ENCODE peak calls at places on chromosomes 3 and 15, in seven cellular contexts. One of them, this sample, is unnamed.

GRCh38 chr3:377158-377561 is 180.6 kb downstream of the CHL1 start:
- DNase-seq in mesenchymal stem cell: peak; percentile 25
- DNase-seq in IMR-90: peak; percentile 63
- DNase-seq in trophoblast cell: peak; percentile 31
- DNase-seq in mesendoderm: peak; percentile 74
- DNase-seq in neuronal stem cell: peak; percentile 15
- DNase-seq in H1: no peak
- DNase-seq in this sample: no peak

GRCh38 chr15:79967331-79968182 is 3.4 kb downstream of the BCL2A1 start:
- DNase-seq in trophoblast cell: no peak
- DNase-seq in H1: no peak
- DNase-seq in neuronal stem cell: no peak
- DNase-seq in mesenchymal stem cell: no peak
- DNase-seq in IMR-90: no peak
- DNase-seq in mesendoderm: no peak
- DNase-seq in this sample: no peak

GRCh38 chr15:66515901-66516322 is 10.8 kb downstream of the ZWILCH start:
- DNase-seq in trophoblast cell: no peak
- DNase-seq in H1: no peak
- DNase-seq in mesendoderm: peak; percentile 67
- DNase-seq in mesenchymal stem cell: no peak
- DNase-seq in neuronal stem cell: no peak
- DNase-seq in IMR-90: no peak
- DNase-seq in this sample: no peak

GRCh38 chr3:21484323-21485154 is 266.5 kb downstream of the ZNF385D start:
- DNase-seq in H1: peak; percentile 25
- DNase-seq in trophoblast cell: peak; percentile 59
- DNase-seq in mesendoderm: peak; percentile 95
- DNase-seq in IMR-90: peak; percentile 62
- DNase-seq in neuronal stem cell: peak; percentile 55
- DNase-seq in mesenchymal stem cell: peak; percentile 29
- DNase-seq in this sample: peak; percentile 79

GRCh38 chr15:46441294-46442062 is 806.6 kb downstream of the SQOR start:
- DNase-seq in mesendoderm: no peak
- DNase-seq in H1: no peak
- DNase-seq in IMR-90: no peak
- DNase-seq in mesenchymal stem cell: peak; percentile 83
- DNase-seq in trophoblast cell: peak; percentile 6
- DNase-seq in neuronal stem cell: no peak
- DNase-seq in this sample: no peak

GRCh38 chr3:112984485-112984884 is 6.3 kb upstream of the GTPBP8 start:
- DNase-seq in mesenchymal stem cell: peak; percentile 49
- DNase-seq in IMR-90: peak; percentile 12
- DNase-seq in mesendoderm: no peak
- DNase-seq in H1: no peak
- DNase-seq in neuronal stem cell: no peak
- DNase-seq in trophoblast cell: no peak
- DNase-seq in this sample: no peak

GRCh38 chr3:193872265-193872753 is 263.6 kb upstream of the HES1 start:
- DNase-seq in H1: no peak
- DNase-seq in IMR-90: peak; percentile 98
- DNase-seq in neuronal stem cell: no peak
- DNase-seq in trophoblast cell: peak; percentile 94
- DNase-seq in mesenchymal stem cell: peak; percentile 81
- DNase-seq in mesendoderm: peak; percentile 60
- DNase-seq in this sample: no peak

GRCh38 chr3:98563661-98564281 is 29.6 kb downstream of the CPOX start:
- DNase-seq in neuronal stem cell: no peak
- DNase-seq in mesenchymal stem cell: peak; percentile 88
- DNase-seq in trophoblast cell: no peak
- DNase-seq in mesendoderm: no peak
- DNase-seq in IMR-90: peak; percentile 61
- DNase-seq in H1: no peak
- DNase-seq in this sample: no peak

GRCh38 chr3:174931473-174931872 is 72.3 kb downstream of the NAALADL2 start:
- DNase-seq in mesendoderm: no peak
- DNase-seq in mesenchymal stem cell: no peak
- DNase-seq in trophoblast cell: peak; percentile 10
- DNase-seq in neuronal stem cell: no peak
- DNase-seq in IMR-90: peak; percentile 40
- DNase-seq in H1: no peak
- DNase-seq in this sample: no peak

GRCh38 chr3:193829781-193830180 is 236.8 kb downstream of the OPA1 start:
- DNase-seq in IMR-90: peak; percentile 16
- DNase-seq in neuronal stem cell: no peak
- DNase-seq in H1: no peak
- DNase-seq in mesenchymal stem cell: peak; percentile 90
- DNase-seq in mesendoderm: peak; percentile 52
- DNase-seq in trophoblast cell: peak; percentile 87
- DNase-seq in this sample: no peak

GRCh38 chr3:128355549-128355930 is 111.2 kb downstream of the DNAJB8 start:
- DNase-seq in trophoblast cell: no peak
- DNase-seq in mesenchymal stem cell: no peak
- DNase-seq in IMR-90: no peak
- DNase-seq in mesendoderm: no peak
- DNase-seq in H1: no peak
- DNase-seq in neuronal stem cell: no peak
- DNase-seq in this sample: no peak

GRCh38 chr15:80870893-80871292 is 91.7 kb downstream of the CEMIP start:
- DNase-seq in IMR-90: no peak
- DNase-seq in H1: no peak
- DNase-seq in neuronal stem cell: no peak
- DNase-seq in mesendoderm: no peak
- DNase-seq in mesenchymal stem cell: peak; percentile 24
- DNase-seq in trophoblast cell: no peak
- DNase-seq in this sample: no peak

GRCh38 chr3:190120161-190121060 is at the start of gene P3H2:
- DNase-seq in IMR-90: peak; percentile 93
- DNase-seq in trophoblast cell: peak; percentile 88
- DNase-seq in mesendoderm: peak; percentile 96
- DNase-seq in H1: peak; percentile 84
- DNase-seq in mesenchymal stem cell: peak; percentile 95
- DNase-seq in neuronal stem cell: peak; percentile 80
- DNase-seq in this sample: peak; percentile 89

GRCh38 chr3:194986208-194987043 is 284.5 kb downstream of the XXYLT1 start:
- DNase-seq in H1: no peak
- DNase-seq in neuronal stem cell: no peak
- DNase-seq in IMR-90: no peak
- DNase-seq in mesendoderm: no peak
- DNase-seq in mesenchymal stem cell: no peak
- DNase-seq in trophoblast cell: peak; percentile 47
- DNase-seq in this sample: no peak

GRCh38 chr15:96560246-96560895 is 229.9 kb downstream of the NR2F2 start:
- DNase-seq in trophoblast cell: peak; percentile 49
- DNase-seq in mesenchymal stem cell: no peak
- DNase-seq in IMR-90: no peak
- DNase-seq in H1: no peak
- DNase-seq in mesendoderm: no peak
- DNase-seq in neuronal stem cell: no peak
- DNase-seq in this sample: no peak

GRCh38 chr3:160941885-160942494 is 163.2 kb downstream of the B3GALNT1 start:
- DNase-seq in H1: no peak
- DNase-seq in mesenchymal stem cell: peak; percentile 79
- DNase-seq in trophoblast cell: peak; percentile 66
- DNase-seq in IMR-90: peak; percentile 61
- DNase-seq in neuronal stem cell: peak; percentile 41
- DNase-seq in mesendoderm: peak; percentile 66
- DNase-seq in this sample: peak; percentile 41

GRCh38 chr3:141230293-141230692 is 1.3 kb upstream of the PXYLP1 start:
- DNase-seq in neuronal stem cell: no peak
- DNase-seq in IMR-90: no peak
- DNase-seq in trophoblast cell: no peak
- DNase-seq in mesendoderm: no peak
- DNase-seq in mesenchymal stem cell: no peak
- DNase-seq in H1: no peak
- DNase-seq in this sample: no peak

GRCh38 chr3:117358717-117359314 is 649.2 kb downstream of the TUSC7 start:
- DNase-seq in trophoblast cell: no peak
- DNase-seq in IMR-90: no peak
- DNase-seq in mesendoderm: no peak
- DNase-seq in H1: no peak
- DNase-seq in mesenchymal stem cell: no peak
- DNase-seq in neuronal stem cell: no peak
- DNase-seq in this sample: no peak

GRCh38 chr3:147008886-147009285 is 397.5 kb downstream of the ZIC4 start:
- DNase-seq in trophoblast cell: no peak
- DNase-seq in neuronal stem cell: no peak
- DNase-seq in mesenchymal stem cell: no peak
- DNase-seq in mesendoderm: no peak
- DNase-seq in H1: no peak
- DNase-seq in IMR-90: no peak
- DNase-seq in this sample: no peak

GRCh38 chr3:143118630-143119008 is 952 bp upstream of the CHST2 start:
- DNase-seq in IMR-90: no peak
- DNase-seq in trophoblast cell: no peak
- DNase-seq in neuronal stem cell: no peak
- DNase-seq in H1: no peak
- DNase-seq in mesendoderm: no peak
- DNase-seq in mesenchymal stem cell: no peak
- DNase-seq in this sample: no peak

GRCh38 chr3:103862415-103862814 is 1427.6 kb downstream of the ZPLD1 start:
- DNase-seq in neuronal stem cell: no peak
- DNase-seq in trophoblast cell: no peak
- DNase-seq in H1: no peak
- DNase-seq in IMR-90: no peak
- DNase-seq in mesendoderm: no peak
- DNase-seq in mesenchymal stem cell: no peak
- DNase-seq in this sample: no peak

GRCh38 chr3:98680723-98681122 is 82.4 kb upstream of the ST3GAL6 start:
- DNase-seq in mesendoderm: no peak
- DNase-seq in trophoblast cell: no peak
- DNase-seq in neuronal stem cell: no peak
- DNase-seq in IMR-90: peak; percentile 20
- DNase-seq in H1: no peak
- DNase-seq in mesenchymal stem cell: no peak
- DNase-seq in this sample: no peak

GRCh38 chr3:24299236-24299635 is 195.4 kb downstream of the THRB start:
- DNase-seq in IMR-90: no peak
- DNase-seq in mesenchymal stem cell: no peak
- DNase-seq in neuronal stem cell: no peak
- DNase-seq in H1: no peak
- DNase-seq in mesendoderm: no peak
- DNase-seq in trophoblast cell: no peak
- DNase-seq in this sample: no peak

GRCh38 chr15:93837450-93837849 is 393.9 kb upstream of the MCTP2 start:
- DNase-seq in mesendoderm: peak; percentile 45
- DNase-seq in mesenchymal stem cell: no peak
- DNase-seq in neuronal stem cell: no peak
- DNase-seq in trophoblast cell: no peak
- DNase-seq in H1: no peak
- DNase-seq in IMR-90: no peak
- DNase-seq in this sample: no peak

DNA sequence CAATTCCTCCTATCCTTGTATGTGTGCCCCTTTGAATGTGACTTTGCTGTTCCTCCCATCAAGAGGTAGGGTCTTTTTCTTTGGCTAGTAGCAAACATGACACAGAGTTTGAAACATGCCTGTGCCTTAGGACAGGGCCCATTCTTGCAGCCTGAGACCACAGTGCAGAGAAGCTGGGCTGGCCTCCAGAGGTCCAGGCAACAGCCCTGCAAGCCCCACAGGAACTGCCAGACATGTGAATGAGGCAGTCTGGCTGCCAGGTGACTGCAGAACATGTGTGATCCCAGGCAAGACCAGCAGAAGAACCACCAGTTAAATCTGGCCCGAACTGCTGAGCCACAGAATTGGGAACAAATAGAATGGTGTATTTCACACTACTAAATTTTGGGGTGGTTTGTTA is 1.2 kb upstream of the HGD start:
- DNase-seq in H1: no peak
- DNase-seq in mesenchymal stem cell: no peak
- DNase-seq in neuronal stem cell: no peak
- DNase-seq in IMR-90: peak; percentile 45
- DNase-seq in trophoblast cell: no peak
- DNase-seq in mesendoderm: peak; percentile 34
- DNase-seq in this sample: no peak
- H3K4me1 ChIP-seq in H1: peaks cover 2% of the 10 kb centered on the region
- H3K4me1 ChIP-seq in mesenchymal stem cell: peaks cover 2% of the 10 kb centered on the region
- H3K4me1 ChIP-seq in neuronal stem cell: peaks cover 5% of the 10 kb centered on the region
- H3K4me1 ChIP-seq in IMR-90: peaks cover 4% of the 10 kb centered on the region
- H3K4me1 ChIP-seq in trophoblast cell: peaks cover 5% of the 10 kb centered on the region
- H3K4me1 ChIP-seq in mesendoderm: peaks cover 6% of the 10 kb centered on the region
- H3K4me1 ChIP-seq in this sample: peaks cover 4% of the 10 kb centered on the region

GRCh38 chr15:64685230-64685886 is 90.0 kb downstream of the RBPMS2 start:
- DNase-seq in mesenchymal stem cell: no peak
- DNase-seq in IMR-90: no peak
- DNase-seq in trophoblast cell: no peak
- DNase-seq in neuronal stem cell: no peak
- DNase-seq in H1: no peak
- DNase-seq in mesendoderm: no peak
- DNase-seq in this sample: peak; percentile 41
- H2BK5ac ChIP-seq in mesenchymal stem cell: no peak overlapping the region
- H2BK5ac ChIP-seq in IMR-90: no peak overlapping the region
- H2BK5ac ChIP-seq in trophoblast cell: no peak overlapping the region
- H2BK5ac ChIP-seq in neuronal stem cell: no peak overlapping the region
- H2BK5ac ChIP-seq in H1: no peak overlapping the region
- H2BK5ac ChIP-seq in mesendoderm: no peak overlapping the region
- H2BK5ac ChIP-seq in this sample: no peak overlapping the region

GRCh38 chr3:171790574-171790897 is 19.7 kb downstream of the PLD1 start:
- DNase-seq in H1: no peak
- DNase-seq in mesenchymal stem cell: no peak
- DNase-seq in mesendoderm: no peak
- DNase-seq in IMR-90: no peak
- DNase-seq in neuronal stem cell: no peak
- DNase-seq in trophoblast cell: no peak
- DNase-seq in this sample: no peak
- H3K4me1 ChIP-seq in H1: peaks cover 3% of the 10 kb centered on the region
- H3K4me1 ChIP-seq in mesenchymal stem cell: peaks cover 7% of the 10 kb centered on the region
- H3K4me1 ChIP-seq in mesendoderm: no peaks in the 10 kb centered on the region
- H3K4me1 ChIP-seq in IMR-90: peaks cover 21% of the 10 kb centered on the region
- H3K4me1 ChIP-seq in neuronal stem cell: peaks cover 6% of the 10 kb centered on the region
- H3K4me1 ChIP-seq in trophoblast cell: no peaks in the 10 kb centered on the region
- H3K4me1 ChIP-seq in this sample: peaks cover 4% of the 10 kb centered on the region

GRCh38 chr15:58934521-58934920 is 1.0 kb upstream of the SLTM start:
- DNase-seq in neuronal stem cell: no peak
- DNase-seq in mesendoderm: no peak
- DNase-seq in H1: no peak
- DNase-seq in mesenchymal stem cell: no peak
- DNase-seq in IMR-90: no peak
- DNase-seq in trophoblast cell: no peak
- DNase-seq in this sample: no peak
- H2BK5ac ChIP-seq in neuronal stem cell: no peak overlapping the region
- H2BK5ac ChIP-seq in mesendoderm: no peak overlapping the region
- H2BK5ac ChIP-seq in H1: no peak overlapping the region
- H2BK5ac ChIP-seq in mesenchymal stem cell: peak overlapping the region; percentile 70
- H2BK5ac ChIP-seq in IMR-90: peak overlapping the region; percentile 69
- H2BK5ac ChIP-seq in trophoblast cell: no peak overlapping the region
- H2BK5ac ChIP-seq in this sample: no peak overlapping the region

This sample was measured in H9.